ENCODE peak calls at places on chromosomes 11 and 22, in five cellular contexts. E, Y, X, D and I are unnamed samples.

GRCh38 chr11:22510741-22511140 is 114.9 kb downstream of the FANCF start:
- DNase-seq in E (no peak), Y (no peak), X (no peak), D (no peak), I (no peak)

GRCh38 chr11:134069426-134069921 is 602 bp downstream of the JAM3 start:
- DNase-seq in E (no peak), Y (peak; percentile 3), X (peak; percentile 16), D (no peak), I (no peak)

GRCh38 chr11:117621226-117621625 is 175.8 kb downstream of the DSCAML1 start:
- DNase-seq in E (no peak), Y (no peak), X (no peak), D (no peak), I (no peak)

GRCh38 chr22:20175597-20175900 is 24.7 kb upstream of the CCDC188 start:
- DNase-seq in E (no peak), Y (no peak), X (no peak), D (no peak), I (no peak)

GRCh38 chr11:33191456-33191855 is 30.2 kb upstream of the CSTF3 start:
- DNase-seq in E (no peak), Y (no peak), X (no peak), D (no peak), I (no peak)

GRCh38 chr11:46281374-46281831 is 3.9 kb downstream of the CREB3L1 start:
- DNase-seq in E (no peak), Y (no peak), X (no peak), D (no peak), I (no peak)

GRCh38 chr22:19290400-19291217 is 910 bp downstream of the CLTCL1 start:
- DNase-seq in E (no peak), Y (no peak), X (no peak), D (no peak), I (no peak)

GRCh38 chr11:122213111-122213510 is 97.1 kb upstream of the BLID start:
- DNase-seq in E (no peak), Y (no peak), X (no peak), D (no peak), I (no peak)

GRCh38 chr11:102139081-102139498 is 28.8 kb downstream of the YAP1 start:
- DNase-seq in E (peak; percentile 9), Y (no peak), X (no peak), D (no peak), I (no peak)

GRCh38 chr11:116835042-116835772 is 2.2 kb downstream of the APOA1 start:
- DNase-seq in E (no peak), Y (no peak), X (no peak), D (no peak), I (no peak)

GRCh38 chr22:20520093-20520511 is 12.7 kb downstream of the MED15 start:
- DNase-seq in E (no peak), Y (no peak), X (no peak), D (no peak), I (no peak)

GRCh38 chr11:132962026-132962425 is 570.3 kb downstream of the OPCML start:
- DNase-seq in E (no peak), Y (no peak), X (no peak), D (no peak), I (no peak)

GRCh38 chr11:61785837-61786402 is 6.5 kb downstream of the TMEM258 start:
- DNase-seq in E (no peak), Y (no peak), X (no peak), D (no peak), I (no peak)

GRCh38 chr11:2498750-2499149 is 53.9 kb downstream of the KCNQ1 start:
- DNase-seq in E (no peak), Y (no peak), X (no peak), D (no peak), I (no peak)

GRCh38 chr22:20109411-20110358 is 6.2 kb upstream of the RANBP1 start:
- DNase-seq in E (no peak), Y (no peak), X (no peak), D (no peak), I (no peak)

GRCh38 chr11:1826552-1827094 is 8.2 kb upstream of the SYT8 start:
- DNase-seq in E (peak; percentile 77), Y (no peak), X (no peak), D (no peak), I (no peak)

GRCh38 chr22:46267431-46268279 is at the start of gene TTC38:
- DNase-seq in E (peak; percentile 64), Y (peak; percentile 52), X (no peak), D (peak; percentile 21), I (peak; percentile 69)

GRCh38 chr11:84091212-84091986 is 805.2 kb upstream of the CCDC90B start:
- DNase-seq in E (no peak), Y (no peak), X (no peak), D (no peak), I (no peak)

GRCh38 chr11:57288771-57289579 is 35.8 kb downstream of the TNKS1BP1 start:
- DNase-seq in E (no peak), Y (no peak), X (no peak), D (no peak), I (no peak)

GRCh38 chr22:23903328-23903971 is 9.3 kb downstream of the MIF start:
- DNase-seq in E (no peak), Y (no peak), X (no peak), D (no peak), I (no peak)

GRCh38 chr11:121777056-121777455 is 324.3 kb upstream of the SORL1-AS1 start:
- DNase-seq in E (no peak), Y (no peak), X (no peak), D (no peak), I (no peak)